ENCODE peak calls at places on chromosomes 3 and 15, in eight cellular contexts. One of them, this sample, is unnamed.

GRCh38 chr3:49901351-49902339 is 2.0 kb downstream of the MST1R start:
- DNase-seq in CD8-positive, alpha-beta T cell: no peak
- DNase-seq in cardiac muscle cell: no peak
- DNase-seq in IMR-90: peak
- DNase-seq in spleen: no peak
- DNase-seq in left lung: no peak
- DNase-seq in left ventricle myocardium inferior: no peak
- DNase-seq in cardiac fibroblast: no peak
- DNase-seq in this sample: peak

GRCh38 chr3:16842710-16843270 is 42.0 kb upstream of the PLCL2 start:
- DNase-seq in IMR-90: no peak
- DNase-seq in left lung: no peak
- DNase-seq in cardiac muscle cell: no peak
- DNase-seq in cardiac fibroblast: no peak
- DNase-seq in CD8-positive, alpha-beta T cell: no peak
- DNase-seq in spleen: no peak
- DNase-seq in left ventricle myocardium inferior: no peak
- DNase-seq in this sample: no peak

GRCh38 chr3:127734181-127734720 is 61.5 kb downstream of the ABTB1 start:
- DNase-seq in IMR-90: no peak
- DNase-seq in cardiac muscle cell: no peak
- DNase-seq in cardiac fibroblast: no peak
- DNase-seq in left ventricle myocardium inferior: no peak
- DNase-seq in CD8-positive, alpha-beta T cell: no peak
- DNase-seq in left lung: no peak
- DNase-seq in spleen: peak
- DNase-seq in this sample: no peak

GRCh38 chr15:80106051-80106450 is 46.6 kb downstream of the ZFAND6 start:
- DNase-seq in cardiac fibroblast: peak
- DNase-seq in left ventricle myocardium inferior: no peak
- DNase-seq in spleen: no peak
- DNase-seq in cardiac muscle cell: peak
- DNase-seq in CD8-positive, alpha-beta T cell: no peak
- DNase-seq in IMR-90: peak
- DNase-seq in left lung: no peak
- DNase-seq in this sample: peak

GRCh38 chr15:34347951-34348638 is 5.0 kb downstream of the NUTM1 start:
- DNase-seq in cardiac muscle cell: no peak
- DNase-seq in CD8-positive, alpha-beta T cell: no peak
- DNase-seq in left ventricle myocardium inferior: no peak
- DNase-seq in spleen: no peak
- DNase-seq in cardiac fibroblast: no peak
- DNase-seq in left lung: no peak
- DNase-seq in IMR-90: no peak
- DNase-seq in this sample: no peak

GRCh38 chr3:108223928-108224327 is 1.7 kb upstream of the IFT57 start:
- DNase-seq in cardiac muscle cell: peak
- DNase-seq in left lung: no peak
- DNase-seq in CD8-positive, alpha-beta T cell: no peak
- DNase-seq in IMR-90: peak
- DNase-seq in spleen: no peak
- DNase-seq in left ventricle myocardium inferior: no peak
- DNase-seq in cardiac fibroblast: peak
- DNase-seq in this sample: peak

GRCh38 chr3:72338942-72339749 is 509.1 kb downstream of the SHQ1 start:
- DNase-seq in CD8-positive, alpha-beta T cell: no peak
- DNase-seq in IMR-90: peak
- DNase-seq in spleen: peak
- DNase-seq in left lung: no peak
- DNase-seq in cardiac muscle cell: peak
- DNase-seq in cardiac fibroblast: peak
- DNase-seq in left ventricle myocardium inferior: peak
- DNase-seq in this sample: peak

GRCh38 chr3:66428733-66429132 is 72.1 kb downstream of the LRIG1 start:
- DNase-seq in cardiac fibroblast: peak
- DNase-seq in left lung: no peak
- DNase-seq in cardiac muscle cell: peak
- DNase-seq in spleen: no peak
- DNase-seq in CD8-positive, alpha-beta T cell: no peak
- DNase-seq in left ventricle myocardium inferior: peak
- DNase-seq in IMR-90: peak
- DNase-seq in this sample: peak

GRCh38 chr15:64844576-64845140 is 2.9 kb downstream of the PLEKHO2 start:
- DNase-seq in left lung: peak
- DNase-seq in spleen: no peak
- DNase-seq in left ventricle myocardium inferior: no peak
- DNase-seq in cardiac fibroblast: no peak
- DNase-seq in IMR-90: no peak
- DNase-seq in cardiac muscle cell: no peak
- DNase-seq in CD8-positive, alpha-beta T cell: no peak
- DNase-seq in this sample: no peak

GRCh38 chr3:65963787-65964707 is 74.7 kb downstream of the MAGI1 start:
- DNase-seq in cardiac muscle cell: peak
- DNase-seq in IMR-90: peak
- DNase-seq in left lung: no peak
- DNase-seq in spleen: no peak
- DNase-seq in left ventricle myocardium inferior: no peak
- DNase-seq in cardiac fibroblast: peak
- DNase-seq in CD8-positive, alpha-beta T cell: no peak
- DNase-seq in this sample: peak

GRCh38 chr3:27105904-27106303 is 263.3 kb downstream of the NEK10 start:
- DNase-seq in cardiac fibroblast: no peak
- DNase-seq in spleen: no peak
- DNase-seq in left lung: no peak
- DNase-seq in left ventricle myocardium inferior: no peak
- DNase-seq in cardiac muscle cell: no peak
- DNase-seq in CD8-positive, alpha-beta T cell: no peak
- DNase-seq in IMR-90: no peak
- DNase-seq in this sample: no peak

GRCh38 chr3:126461450-126462070 is 14.1 kb downstream of the ZXDC start:
- DNase-seq in CD8-positive, alpha-beta T cell: no peak
- DNase-seq in cardiac fibroblast: no peak
- DNase-seq in left ventricle myocardium inferior: no peak
- DNase-seq in spleen: peak
- DNase-seq in IMR-90: no peak
- DNase-seq in cardiac muscle cell: no peak
- DNase-seq in left lung: no peak
- DNase-seq in this sample: no peak

GRCh38 chr3:160956785-160957184 is 148.4 kb downstream of the B3GALNT1 start:
- DNase-seq in spleen: no peak
- DNase-seq in CD8-positive, alpha-beta T cell: no peak
- DNase-seq in cardiac muscle cell: peak
- DNase-seq in cardiac fibroblast: peak
- DNase-seq in left lung: no peak
- DNase-seq in IMR-90: peak
- DNase-seq in left ventricle myocardium inferior: no peak
- DNase-seq in this sample: peak

GRCh38 chr3:126376464-126376863 is 18.2 kb upstream of the CFAP100 start:
- DNase-seq in left ventricle myocardium inferior: no peak
- DNase-seq in left lung: no peak
- DNase-seq in IMR-90: no peak
- DNase-seq in cardiac muscle cell: no peak
- DNase-seq in cardiac fibroblast: no peak
- DNase-seq in CD8-positive, alpha-beta T cell: no peak
- DNase-seq in spleen: no peak
- DNase-seq in this sample: no peak

GRCh38 chr15:71329509-71330260 is 214.4 kb downstream of the THSD4 start:
- DNase-seq in left lung: no peak
- DNase-seq in cardiac muscle cell: peak
- DNase-seq in IMR-90: peak
- DNase-seq in left ventricle myocardium inferior: no peak
- DNase-seq in spleen: no peak
- DNase-seq in CD8-positive, alpha-beta T cell: no peak
- DNase-seq in cardiac fibroblast: peak
- DNase-seq in this sample: peak

GRCh38 chr3:180354214-180354613 is 247.7 kb upstream of the TTC14 start:
- DNase-seq in left ventricle myocardium inferior: no peak
- DNase-seq in left lung: no peak
- DNase-seq in CD8-positive, alpha-beta T cell: no peak
- DNase-seq in spleen: no peak
- DNase-seq in cardiac muscle cell: no peak
- DNase-seq in cardiac fibroblast: no peak
- DNase-seq in IMR-90: no peak
- DNase-seq in this sample: no peak

DNA sequence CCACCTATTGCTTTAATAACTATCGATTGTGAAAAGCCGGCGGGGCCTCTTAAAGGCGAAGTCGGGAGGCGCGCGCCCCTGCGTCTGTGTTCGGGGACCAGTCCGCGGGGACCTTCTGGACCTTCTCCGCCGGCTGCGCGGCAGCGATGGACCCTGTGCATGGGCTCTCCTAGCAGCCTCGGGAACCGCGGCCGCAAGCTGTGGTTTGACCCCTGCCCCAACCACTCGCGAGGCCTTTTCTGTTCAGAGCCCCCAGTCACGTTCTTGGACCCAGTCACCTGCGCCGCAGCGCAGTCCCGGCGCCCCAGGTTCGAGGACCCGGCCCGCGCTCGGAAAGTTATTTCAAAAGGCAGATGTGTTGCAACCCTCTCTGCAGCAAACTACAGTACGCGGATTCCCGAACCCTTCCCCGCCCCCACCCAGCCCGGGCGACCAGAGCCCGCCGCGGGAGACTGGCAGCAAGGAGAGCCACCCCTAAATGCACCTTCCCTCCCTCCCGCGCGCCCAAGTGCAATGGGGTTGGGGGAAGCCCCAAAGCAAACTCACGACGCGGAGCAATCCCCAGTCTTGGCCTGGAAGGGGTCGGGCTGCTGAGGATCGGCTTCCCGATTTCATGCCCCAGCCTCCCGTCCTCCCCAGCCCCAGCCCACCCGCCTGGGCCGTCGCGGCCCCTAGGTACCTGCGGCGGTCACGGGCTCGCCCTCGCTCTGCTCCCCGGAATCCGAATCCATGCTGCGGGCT is 671 bp downstream of the TNFAIP8L3 start:
- DNase-seq in left ventricle myocardium inferior: peak
- DNase-seq in CD8-positive, alpha-beta T cell: no peak
- DNase-seq in cardiac fibroblast: peak
- DNase-seq in spleen: peak
- DNase-seq in cardiac muscle cell: peak
- DNase-seq in IMR-90: no peak
- DNase-seq in left lung: peak
- DNase-seq in this sample: peak
- H3K4me3 ChIP-seq in left ventricle myocardium inferior: peak
- H3K4me3 ChIP-seq in CD8-positive, alpha-beta T cell: no peak
- H3K4me3 ChIP-seq in cardiac fibroblast: peak
- H3K4me3 ChIP-seq in spleen: peak
- H3K4me3 ChIP-seq in cardiac muscle cell: peak
- H3K4me3 ChIP-seq in IMR-90: peak
- H3K4me3 ChIP-seq in left lung: peak
- H3K4me3 ChIP-seq in this sample: peak

GRCh38 chr15:63582179-63582578 is 15.0 kb upstream of the FBXL22 start:
- DNase-seq in left ventricle myocardium inferior: no peak
- DNase-seq in cardiac fibroblast: no peak
- DNase-seq in CD8-positive, alpha-beta T cell: no peak
- DNase-seq in cardiac muscle cell: no peak
- DNase-seq in spleen: no peak
- DNase-seq in left lung: no peak
- DNase-seq in IMR-90: no peak
- DNase-seq in this sample: no peak

GRCh38 chr15:63588826-63589225 is 8.4 kb upstream of the FBXL22 start:
- DNase-seq in left ventricle myocardium inferior: no peak
- DNase-seq in cardiac fibroblast: no peak
- DNase-seq in IMR-90: no peak
- DNase-seq in CD8-positive, alpha-beta T cell: no peak
- DNase-seq in left lung: no peak
- DNase-seq in spleen: no peak
- DNase-seq in cardiac muscle cell: no peak
- DNase-seq in this sample: no peak

GRCh38 chr15:63583027-63583426 is 14.2 kb upstream of the FBXL22 start:
- DNase-seq in spleen: no peak
- DNase-seq in IMR-90: peak
- DNase-seq in cardiac muscle cell: peak
- DNase-seq in CD8-positive, alpha-beta T cell: no peak
- DNase-seq in left lung: no peak
- DNase-seq in cardiac fibroblast: peak
- DNase-seq in left ventricle myocardium inferior: no peak
- DNase-seq in this sample: peak

GRCh38 chr15:63587527-63587926 is 9.7 kb upstream of the FBXL22 start:
- DNase-seq in CD8-positive, alpha-beta T cell: no peak
- DNase-seq in IMR-90: peak
- DNase-seq in left lung: no peak
- DNase-seq in cardiac muscle cell: no peak
- DNase-seq in spleen: no peak
- DNase-seq in cardiac fibroblast: peak
- DNase-seq in left ventricle myocardium inferior: no peak
- DNase-seq in this sample: no peak

GRCh38 chr15:63586790-63587189 is 10.4 kb upstream of the FBXL22 start:
- DNase-seq in cardiac muscle cell: no peak
- DNase-seq in left lung: no peak
- DNase-seq in cardiac fibroblast: no peak
- DNase-seq in IMR-90: no peak
- DNase-seq in left ventricle myocardium inferior: no peak
- DNase-seq in CD8-positive, alpha-beta T cell: no peak
- DNase-seq in spleen: no peak
- DNase-seq in this sample: no peak
- TF ChIP-seq CTCF in cardiac muscle cell: no peak
- TF ChIP-seq CTCF in left lung: no peak
- TF ChIP-seq CTCF in cardiac fibroblast: no peak
- TF ChIP-seq CTCF in IMR-90: no peak
- TF ChIP-seq CTCF in left ventricle myocardium inferior: no peak
- TF ChIP-seq CTCF in CD8-positive, alpha-beta T cell: no peak
- TF ChIP-seq CTCF in spleen: no peak
- TF ChIP-seq CTCF in this sample: no peak

DNA sequence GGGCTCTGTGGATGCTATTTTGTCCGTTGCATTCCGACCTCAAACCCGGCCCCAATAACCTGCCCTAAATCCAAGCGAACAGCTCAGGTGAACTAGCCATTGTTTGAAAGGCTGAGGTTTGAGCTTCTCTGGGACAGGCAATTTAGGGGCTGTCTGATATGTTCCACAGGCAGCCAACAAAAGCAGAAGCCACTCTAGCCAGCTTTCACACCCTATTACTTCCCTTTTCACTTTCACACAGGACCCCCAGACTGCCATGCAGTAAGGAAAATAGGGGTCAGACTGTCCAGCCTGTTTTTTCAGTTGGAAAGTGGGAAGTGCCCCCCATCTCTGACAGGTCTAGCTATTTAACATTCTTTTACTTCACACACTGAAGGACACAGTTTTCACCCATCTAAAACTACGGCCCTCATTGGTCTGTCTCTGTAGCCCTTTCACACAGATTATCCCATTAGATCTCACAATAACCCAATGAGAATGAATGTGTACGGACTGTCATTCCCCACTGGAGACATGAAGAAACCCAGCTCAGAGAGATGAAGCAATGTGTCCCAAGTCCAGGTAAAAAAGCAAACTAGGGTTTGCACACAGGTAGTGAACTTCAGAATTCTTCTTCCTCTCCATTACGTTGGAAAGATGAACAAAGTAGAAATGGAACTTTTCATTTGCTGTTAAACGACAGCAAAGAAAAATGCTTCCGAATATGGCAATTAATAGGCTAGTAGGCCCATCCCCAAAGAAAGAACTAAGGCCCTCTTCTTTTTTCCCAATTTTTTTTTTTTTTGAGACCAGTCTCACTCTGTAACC is 1.9 kb downstream of the CCDC12 start:
- DNase-seq in cardiac fibroblast: no peak
- DNase-seq in IMR-90: no peak
- DNase-seq in left lung: no peak
- DNase-seq in CD8-positive, alpha-beta T cell: no peak
- DNase-seq in spleen: peak
- DNase-seq in cardiac muscle cell: no peak
- DNase-seq in left ventricle myocardium inferior: no peak
- DNase-seq in this sample: no peak
- H3K4me3 ChIP-seq in cardiac fibroblast: no peak
- H3K4me3 ChIP-seq in IMR-90: no peak
- H3K4me3 ChIP-seq in left lung: no peak
- H3K4me3 ChIP-seq in CD8-positive, alpha-beta T cell: no peak
- H3K4me3 ChIP-seq in spleen: no peak
- H3K4me3 ChIP-seq in cardiac muscle cell: no peak
- H3K4me3 ChIP-seq in left ventricle myocardium inferior: peak
- H3K4me3 ChIP-seq in this sample: peak

GRCh38 chr3:53614307-53614706 is 119.9 kb downstream of the CACNA1D start:
- DNase-seq in cardiac fibroblast: no peak
- DNase-seq in left ventricle myocardium inferior: no peak
- DNase-seq in left lung: no peak
- DNase-seq in IMR-90: no peak
- DNase-seq in CD8-positive, alpha-beta T cell: no peak
- DNase-seq in spleen: no peak
- DNase-seq in cardiac muscle cell: no peak
- DNase-seq in this sample: no peak
- TF ChIP-seq CTCF in cardiac fibroblast: no peak
- TF ChIP-seq CTCF in left ventricle myocardium inferior: no peak
- TF ChIP-seq CTCF in left lung: no peak
- TF ChIP-seq CTCF in IMR-90: no peak
- TF ChIP-seq CTCF in CD8-positive, alpha-beta T cell: no peak
- TF ChIP-seq CTCF in spleen: no peak
- TF ChIP-seq CTCF in cardiac muscle cell: no peak
- TF ChIP-seq CTCF in this sample: no peak

This sample was measured in fibroblast of the aortic adventitia.